ENCODE peak calls at places on chromosomes 5 and 9, in five cellular contexts. B is left lung, A is left ventricle myocardium inferior, V is mammary epithelial cell, R is pancreas. K is an unnamed sample. For H3K4me1 and H3K27me3, the result is how much of the 10 kb centered on the place peaks cover.

GRCh38 chr9:123348317-123348992 is 7.5 kb upstream of the CRB2 start:
- DNase-seq in B (no peak), A (no peak), V (no peak), R (no peak), K (no peak)

GRCh38 chr9:124130277-124131075 is 118.9 kb downstream of the LHX2 start:
- DNase-seq in B (no peak), A (no peak), V (no peak), R (no peak), K (no peak)

GRCh38 chr9:35905912-35906679 is at the start of gene HRCT1:
- DNase-seq in B (peak), A (peak), V (peak), R (peak), K (peak)

GRCh38 chr5:60916646-60917045 is 28.2 kb downstream of the ERCC8 start:
- DNase-seq in B (no peak), A (no peak), V (peak), R (no peak), K (no peak)

GRCh38 chr9:125475385-125475784 is 213.8 kb downstream of the GAPVD1 start:
- DNase-seq in B (peak), A (no peak), V (no peak), R (no peak), K (peak)

GRCh38 chr5:16957305-16958165 is 21.4 kb upstream of the MYO10 start:
- DNase-seq in B (no peak), A (no peak), V (peak), R (no peak), K (no peak)

GRCh38 chr9:97721396-97721795 is 24.3 kb upstream of the XPA start:
- DNase-seq in B (no peak), A (no peak), V (no peak), R (no peak), K (no peak)

GRCh38 chr5:143837306-143837848 is 25.4 kb downstream of the HMHB1 start:
- DNase-seq in B (no peak), A (no peak), V (no peak), R (no peak), K (no peak)

GRCh38 chr5:8188874-8189588 is 320.1 kb downstream of the MTRR start:
- DNase-seq in B (no peak), A (no peak), V (no peak), R (peak), K (no peak)

GRCh38 chr5:8184455-8185063 is 315.6 kb downstream of the MTRR start:
- DNase-seq in B (no peak), A (no peak), V (peak), R (peak), K (peak)
- H3K4me1 ChIP-seq in B (under half), A (under half), V (under half), R (under half), K (under half)

GRCh38 chr9:22100626-22101025 is 91.5 kb upstream of the CDKN2B start:
- DNase-seq in B (no peak), A (no peak), V (no peak), R (no peak), K (no peak)
- TF ChIP-seq CTCF in B (no peak), A (no peak), V (peak), R (no peak), K (peak)

GRCh38 chr5:154487541-154487940 is 9.5 kb upstream of the HAND1 start:
- DNase-seq in B (no peak), A (no peak), V (no peak), R (no peak), K (no peak)

GRCh38 chr5:154484393-154484944 is 6.4 kb upstream of the HAND1 start:
- DNase-seq in B (no peak), A (no peak), V (no peak), R (no peak), K (no peak)

GRCh38 chr5:154485092-154485491 is 7.1 kb upstream of the HAND1 start:
- DNase-seq in B (no peak), A (no peak), V (no peak), R (no peak), K (no peak)

GRCh38 chr5:154485850-154486426 is 7.9 kb upstream of the HAND1 start:
- DNase-seq in B (no peak), A (no peak), V (no peak), R (no peak), K (no peak)

GRCh38 chr5:154486427-154486866 is 8.4 kb upstream of the HAND1 start:
- DNase-seq in B (peak), A (no peak), V (no peak), R (no peak), K (no peak)
- H3K27me3 ChIP-seq in B (half or more), A (half or more), V (half or more), R (under half), K (half or more)

DNA sequence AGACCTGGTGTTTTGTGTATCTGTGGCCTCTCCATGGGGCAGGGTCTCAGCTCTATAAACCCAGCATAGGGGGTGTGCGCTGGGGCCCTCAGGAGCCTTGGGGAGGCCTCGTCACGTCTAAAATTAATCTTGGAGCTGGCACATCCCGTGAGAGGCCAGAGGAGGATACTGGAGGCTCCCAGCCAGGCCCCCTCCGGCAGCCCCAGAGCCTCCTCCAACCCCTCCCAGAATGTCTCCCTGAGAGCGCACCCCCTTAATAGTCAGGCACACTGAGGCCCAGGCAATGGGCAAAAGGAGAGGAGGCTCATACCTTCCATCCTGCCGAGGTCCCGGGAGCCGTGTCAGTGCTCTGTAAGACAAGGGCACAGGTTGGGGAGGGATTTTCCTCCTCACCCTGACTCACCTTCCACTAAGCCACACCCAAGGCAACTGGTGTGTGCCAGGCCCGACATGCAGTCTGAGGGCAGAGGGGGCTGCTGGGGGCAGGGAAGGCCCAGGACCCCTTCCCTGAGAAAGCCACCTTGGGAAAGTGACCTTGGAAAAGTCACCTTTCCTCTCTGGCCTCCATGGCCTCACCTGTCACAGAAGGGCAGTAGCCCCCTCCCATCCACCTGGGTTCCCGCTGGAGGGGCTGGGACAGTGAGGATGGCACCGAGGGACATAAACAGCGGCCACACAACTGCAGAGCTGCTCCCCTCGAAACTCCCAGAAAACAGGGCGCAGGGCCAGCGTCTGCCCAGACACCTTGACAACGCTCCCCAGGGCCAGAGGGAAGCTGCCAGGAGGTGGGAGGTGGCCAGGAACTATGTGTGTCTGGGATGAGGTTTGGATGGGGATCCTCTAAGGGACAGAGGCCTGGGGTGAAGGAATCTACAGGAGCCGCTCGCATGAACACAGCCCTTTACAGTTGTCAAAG is 2.9 kb downstream of the AK1 start:
- DNase-seq in B (no peak), A (no peak), V (peak), R (no peak), K (no peak)
- H3K4me1 ChIP-seq in B (half or more), A (half or more), V (under half), R (under half), K (under half)

DNA sequence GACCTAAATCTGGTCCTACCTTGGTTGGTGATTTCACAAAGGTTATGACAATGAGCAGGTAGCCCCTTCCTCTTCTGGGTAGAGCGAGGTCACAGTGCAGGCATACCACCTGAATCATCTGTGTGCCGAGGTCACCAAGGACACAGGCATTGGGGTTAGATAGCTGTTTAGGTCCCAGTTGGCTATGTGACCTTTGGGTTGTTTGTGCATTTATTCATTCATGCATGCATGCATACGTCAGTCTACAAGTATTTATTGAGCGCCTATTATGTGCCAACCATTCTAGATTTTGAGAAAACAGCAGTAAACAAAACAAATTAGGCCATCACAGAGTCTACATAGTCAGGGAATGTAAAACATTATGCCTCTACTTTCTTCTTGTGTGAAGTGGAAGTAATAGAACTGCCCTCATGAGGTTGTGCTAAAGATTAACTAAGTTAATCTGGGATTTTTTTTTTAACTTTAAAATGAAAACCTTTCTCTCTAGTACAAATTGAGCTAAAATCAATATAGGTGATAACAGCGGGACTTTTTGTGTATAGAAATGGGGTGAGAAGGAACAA is 104.7 kb upstream of the SLC12A2 start:
- DNase-seq in B (no peak), A (no peak), V (no peak), R (no peak), K (no peak)
- TF ChIP-seq CTCF in B (no peak), A (no peak), V (no peak), R (no peak), K (no peak)

GRCh38 chr5:135544666-135545045 is 8.9 kb upstream of the NEUROG1 start:
- DNase-seq in B (no peak), A (no peak), V (no peak), R (no peak), K (no peak)

GRCh38 chr5:135541969-135542502 is 6.3 kb upstream of the NEUROG1 start:
- DNase-seq in B (no peak), A (no peak), V (no peak), R (no peak), K (no peak)

GRCh38 chr5:135546014-135546413 is 10.2 kb upstream of the NEUROG1 start:
- DNase-seq in B (no peak), A (no peak), V (no peak), R (no peak), K (no peak)

GRCh38 chr5:135545115-135545514 is 9.4 kb upstream of the NEUROG1 start:
- DNase-seq in B (no peak), A (no peak), V (no peak), R (no peak), K (no peak)

DNA sequence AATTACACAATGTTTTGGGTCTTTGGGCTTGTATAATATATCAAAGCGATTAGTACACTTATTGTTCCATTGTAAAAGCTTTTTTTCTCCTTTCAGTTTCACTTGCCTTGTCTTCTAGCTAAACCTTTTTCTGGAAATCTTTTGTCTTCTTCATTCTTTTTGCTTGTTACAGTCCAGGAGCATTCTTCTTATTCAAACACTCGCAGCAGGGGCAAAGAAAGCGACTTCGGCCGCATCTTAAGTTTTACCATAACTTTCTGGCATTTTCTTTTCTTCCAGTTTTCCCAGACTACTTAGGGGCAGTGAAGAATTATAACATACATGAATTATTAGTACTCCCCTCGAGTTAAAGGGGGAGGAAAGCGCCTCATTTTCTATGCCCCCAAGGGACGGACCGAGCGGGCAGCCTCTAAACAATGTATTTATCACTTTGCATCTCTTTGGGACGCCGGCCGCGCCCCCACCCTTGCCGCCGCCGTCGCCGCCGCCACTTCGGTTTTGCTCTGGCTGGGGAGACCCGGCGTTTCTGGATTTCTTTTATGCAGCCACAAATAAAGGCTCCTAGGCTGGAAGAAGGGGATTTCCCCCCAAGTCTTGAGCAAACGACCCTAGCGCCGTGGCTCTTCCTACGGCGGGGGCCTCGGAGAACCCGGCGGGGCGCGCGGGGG is 7.5 kb upstream of the NEUROG1 start:
- DNase-seq in B (no peak), A (no peak), V (no peak), R (no peak), K (no peak)
- H3K27me3 ChIP-seq in B (half or more), A (half or more), V (under half), R (under half), K (half or more)

GRCh38 chr5:172901012-172901780 is 58.0 kb upstream of the RPL26L1 start:
- DNase-seq in B (no peak), A (peak), V (no peak), R (peak), K (no peak)
- H3K4me1 ChIP-seq in B (half or more), A (half or more), V (under half), R (under half), K (half or more)

DNA sequence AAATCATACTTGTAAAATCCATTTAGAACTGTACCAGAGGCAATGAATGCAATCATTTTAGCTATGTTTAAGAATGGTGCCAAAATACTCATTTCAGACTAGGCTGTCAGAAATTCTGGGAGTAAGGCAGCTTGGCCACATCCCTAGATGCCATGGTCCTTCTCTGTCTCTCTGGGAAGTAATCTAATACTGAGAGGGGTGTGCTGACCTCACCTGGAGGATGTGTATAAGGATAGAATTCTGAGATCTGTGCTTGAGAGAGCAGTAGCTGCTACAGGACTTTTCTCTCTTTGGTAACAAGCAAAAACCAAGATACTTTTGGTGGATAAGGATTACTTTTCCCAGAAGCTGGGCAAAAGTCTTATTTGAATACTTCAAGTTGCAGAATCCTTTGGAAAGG is 68.1 kb upstream of the MRPS30 start:
- DNase-seq in B (no peak), A (no peak), V (peak), R (no peak), K (no peak)
- TF ChIP-seq CTCF in B (no peak), A (no peak), V (peak), R (no peak), K (no peak)

GRCh38 chr9:81538929-81539716 is 150.2 kb downstream of the TLE1 start:
- DNase-seq in B (no peak), A (no peak), V (no peak), R (no peak), K (no peak)

GRCh38 chr9:81534138-81534865 is 155.0 kb downstream of the TLE1 start:
- DNase-seq in B (no peak), A (no peak), V (no peak), R (no peak), K (no peak)

GRCh38 chr9:81537964-81538363 is 151.4 kb downstream of the TLE1 start:
- DNase-seq in B (no peak), A (no peak), V (no peak), R (no peak), K (no peak)

GRCh38 chr9:81536242-81537025 is 152.9 kb downstream of the TLE1 start:
- DNase-seq in B (no peak), A (no peak), V (no peak), R (no peak), K (no peak)

DNA sequence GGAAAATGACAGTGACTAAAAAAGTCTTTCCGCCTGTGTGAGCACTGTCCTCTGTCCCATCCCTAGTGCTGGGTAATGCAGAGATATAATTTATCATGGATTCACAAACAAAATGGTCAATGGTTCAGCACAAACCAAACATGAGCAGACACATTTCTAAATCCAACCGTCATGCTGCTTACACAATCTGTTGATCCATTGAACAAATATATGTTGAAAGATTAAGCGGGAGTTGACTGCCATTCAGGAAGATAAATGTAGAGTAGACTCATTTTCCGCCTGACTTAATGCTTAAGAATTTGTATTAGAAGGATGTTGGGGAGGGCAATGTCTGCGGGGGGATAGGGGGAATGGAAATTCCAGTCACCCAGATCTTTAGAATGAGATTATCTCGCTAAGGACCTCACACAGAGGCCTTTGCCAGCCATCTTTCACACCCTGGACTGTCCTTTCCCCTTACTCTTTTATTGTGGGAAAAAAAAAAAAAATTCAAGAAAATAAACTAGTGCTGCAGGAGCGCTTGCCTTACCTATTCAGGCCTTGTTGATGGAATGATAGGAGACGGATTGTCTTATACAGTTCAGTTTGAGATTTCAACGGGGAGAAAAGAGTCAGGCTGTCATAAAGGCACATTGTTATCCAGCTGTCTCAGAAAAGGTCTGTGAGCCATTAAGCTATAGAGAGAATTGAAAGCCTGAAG is 153.7 kb downstream of the TLE1 start:
- DNase-seq in B (no peak), A (no peak), V (no peak), R (no peak), K (no peak)
- H3K27me3 ChIP-seq in B (under half), A (under half), V (under half), R (under half), K (under half)